ENCODE peak calls at places on chromosomes 11 and 22, in six cellular contexts. One of them, this sample, is unnamed.

GRCh38 chr11:255816-256215 is 19.0 kb downstream of the PSMD13 start:
- DNase-seq in midbrain: no peak
- DNase-seq in posterior cingulate gyrus: no peak
- DNase-seq in EL: no peak
- DNase-seq in NCI-H345: no peak
- DNase-seq in NCI-H1092 treated with DMSO at 0.1 percent for 48 hours: no peak
- DNase-seq in this sample: no peak

GRCh38 chr22:43218786-43219185 is 31.9 kb upstream of the TTLL12 start:
- DNase-seq in midbrain: no peak
- DNase-seq in posterior cingulate gyrus: no peak
- DNase-seq in EL: no peak
- DNase-seq in NCI-H345: no peak
- DNase-seq in NCI-H1092 treated with DMSO at 0.1 percent for 48 hours: no peak
- DNase-seq in this sample: no peak

GRCh38 chr22:49158741-49159564 is 668.7 kb downstream of the BRD1 start:
- DNase-seq in midbrain: no peak
- DNase-seq in posterior cingulate gyrus: peak
- DNase-seq in EL: no peak
- DNase-seq in NCI-H345: no peak
- DNase-seq in NCI-H1092 treated with DMSO at 0.1 percent for 48 hours: no peak
- DNase-seq in this sample: no peak

GRCh38 chr22:43901976-43902643 is 10.3 kb upstream of the PNPLA5 start:
- DNase-seq in midbrain: no peak
- DNase-seq in posterior cingulate gyrus: no peak
- DNase-seq in EL: peak
- DNase-seq in NCI-H345: no peak
- DNase-seq in NCI-H1092 treated with DMSO at 0.1 percent for 48 hours: no peak
- DNase-seq in this sample: no peak

GRCh38 chr22:34111210-34111824 is 191.0 kb upstream of the LARGE1 start:
- DNase-seq in midbrain: peak
- DNase-seq in posterior cingulate gyrus: no peak
- DNase-seq in EL: no peak
- DNase-seq in NCI-H345: peak
- DNase-seq in NCI-H1092 treated with DMSO at 0.1 percent for 48 hours: peak
- DNase-seq in this sample: peak

GRCh38 chr22:27554106-27554814 is 247.3 kb downstream of the MN1 start:
- DNase-seq in midbrain: no peak
- DNase-seq in posterior cingulate gyrus: no peak
- DNase-seq in EL: peak
- DNase-seq in NCI-H345: no peak
- DNase-seq in NCI-H1092 treated with DMSO at 0.1 percent for 48 hours: no peak
- DNase-seq in this sample: peak

GRCh38 chr22:43855431-43855830 is 6.9 kb downstream of the SULT4A1 start:
- DNase-seq in midbrain: no peak
- DNase-seq in posterior cingulate gyrus: no peak
- DNase-seq in EL: no peak
- DNase-seq in NCI-H345: no peak
- DNase-seq in NCI-H1092 treated with DMSO at 0.1 percent for 48 hours: no peak
- DNase-seq in this sample: no peak

GRCh38 chr22:25172153-25172552 is 27.5 kb upstream of the CRYBB3 start:
- DNase-seq in midbrain: no peak
- DNase-seq in posterior cingulate gyrus: no peak
- DNase-seq in EL: no peak
- DNase-seq in NCI-H345: peak
- DNase-seq in NCI-H1092 treated with DMSO at 0.1 percent for 48 hours: no peak
- DNase-seq in this sample: peak

GRCh38 chr22:40387758-40388157 is 17.4 kb downstream of the SGSM3 start:
- DNase-seq in midbrain: no peak
- DNase-seq in posterior cingulate gyrus: no peak
- DNase-seq in EL: no peak
- DNase-seq in NCI-H345: no peak
- DNase-seq in NCI-H1092 treated with DMSO at 0.1 percent for 48 hours: no peak
- DNase-seq in this sample: peak

GRCh38 chr22:49666146-49666809 is 161.4 kb downstream of the BRD1 start:
- DNase-seq in midbrain: no peak
- DNase-seq in posterior cingulate gyrus: no peak
- DNase-seq in EL: no peak
- DNase-seq in NCI-H345: no peak
- DNase-seq in NCI-H1092 treated with DMSO at 0.1 percent for 48 hours: no peak
- DNase-seq in this sample: no peak

GRCh38 chr11:126655807-126656128 is 300.3 kb downstream of the ST3GAL4 start:
- DNase-seq in midbrain: no peak
- DNase-seq in posterior cingulate gyrus: no peak
- DNase-seq in EL: no peak
- DNase-seq in NCI-H345: peak
- DNase-seq in NCI-H1092 treated with DMSO at 0.1 percent for 48 hours: no peak
- DNase-seq in this sample: no peak

GRCh38 chr11:90434858-90435257 is 212.0 kb upstream of the CHORDC1 start:
- DNase-seq in midbrain: peak
- DNase-seq in posterior cingulate gyrus: no peak
- DNase-seq in EL: no peak
- DNase-seq in NCI-H345: no peak
- DNase-seq in NCI-H1092 treated with DMSO at 0.1 percent for 48 hours: no peak
- DNase-seq in this sample: no peak

GRCh38 chr11:76493626-76494539 is 49.1 kb downstream of the EMSY start:
- DNase-seq in midbrain: no peak
- DNase-seq in posterior cingulate gyrus: no peak
- DNase-seq in EL: no peak
- DNase-seq in NCI-H345: no peak
- DNase-seq in NCI-H1092 treated with DMSO at 0.1 percent for 48 hours: no peak
- DNase-seq in this sample: no peak

GRCh38 chr22:23562186-23562585 is 17.9 kb downstream of the IGLL1 start:
- DNase-seq in midbrain: no peak
- DNase-seq in posterior cingulate gyrus: no peak
- DNase-seq in EL: no peak
- DNase-seq in NCI-H345: no peak
- DNase-seq in NCI-H1092 treated with DMSO at 0.1 percent for 48 hours: no peak
- DNase-seq in this sample: no peak

GRCh38 chr11:783581-784015 is 6.3 kb downstream of the CEND1 start:
- DNase-seq in midbrain: peak
- DNase-seq in posterior cingulate gyrus: peak
- DNase-seq in EL: peak
- DNase-seq in NCI-H345: no peak
- DNase-seq in NCI-H1092 treated with DMSO at 0.1 percent for 48 hours: peak
- DNase-seq in this sample: peak

GRCh38 chr11:35389112-35389511 is 30.2 kb downstream of the SLC1A2 start:
- DNase-seq in midbrain: no peak
- DNase-seq in posterior cingulate gyrus: no peak
- DNase-seq in EL: no peak
- DNase-seq in NCI-H345: no peak
- DNase-seq in NCI-H1092 treated with DMSO at 0.1 percent for 48 hours: no peak
- DNase-seq in this sample: no peak

GRCh38 chr11:88357323-88358039 is 19.9 kb upstream of the CTSC start:
- DNase-seq in midbrain: no peak
- DNase-seq in posterior cingulate gyrus: no peak
- DNase-seq in EL: peak
- DNase-seq in NCI-H345: no peak
- DNase-seq in NCI-H1092 treated with DMSO at 0.1 percent for 48 hours: no peak
- DNase-seq in this sample: no peak

GRCh38 chr11:35214792-35215193 is 75.8 kb downstream of the CD44 start:
- DNase-seq in midbrain: no peak
- DNase-seq in posterior cingulate gyrus: no peak
- DNase-seq in EL: peak
- DNase-seq in NCI-H345: no peak
- DNase-seq in NCI-H1092 treated with DMSO at 0.1 percent for 48 hours: no peak
- DNase-seq in this sample: no peak

GRCh38 chr22:49896201-49896600 is 22.0 kb downstream of the ALG12 start:
- DNase-seq in midbrain: no peak
- DNase-seq in posterior cingulate gyrus: no peak
- DNase-seq in EL: no peak
- DNase-seq in NCI-H345: no peak
- DNase-seq in NCI-H1092 treated with DMSO at 0.1 percent for 48 hours: no peak
- DNase-seq in this sample: no peak

GRCh38 chr11:440065-441042 is 1.5 kb downstream of the ANO9 start:
- DNase-seq in midbrain: peak
- DNase-seq in posterior cingulate gyrus: no peak
- DNase-seq in EL: no peak
- DNase-seq in NCI-H345: no peak
- DNase-seq in NCI-H1092 treated with DMSO at 0.1 percent for 48 hours: no peak
- DNase-seq in this sample: no peak

GRCh38 chr22:20446383-20446970 is 8.9 kb upstream of the SCARF2 start:
- DNase-seq in midbrain: no peak
- DNase-seq in posterior cingulate gyrus: no peak
- DNase-seq in EL: no peak
- DNase-seq in NCI-H345: no peak
- DNase-seq in NCI-H1092 treated with DMSO at 0.1 percent for 48 hours: no peak
- DNase-seq in this sample: no peak

This sample was measured in stomach.